ENCODE peak calls at places on chromosomes 13 and 19, in nine cellular contexts. A is RWPE1, B is astrocyte of the spinal cord, H is neural crest cell, V is GM23338, P is fibroblast of pulmonary artery, C is HCT116, F is right atrium auricular region, M is breast epithelium. D is an unnamed sample.

GRCh38 chr13:95233026-95233635 is 68.1 kb downstream of the ABCC4 start:
- DNase-seq in P (no peak), M (no peak), F (no peak), V (no peak), C (no peak), H (no peak), B (no peak), A (no peak), D (no peak)

GRCh38 chr13:92510416-92510815 is 716.2 kb upstream of the GPC6 start:
- DNase-seq in V (peak), A (peak), M (no peak), H (no peak), P (peak), C (no peak), F (no peak), B (peak), D (no peak)

GRCh38 chr19:12095111-12095790 is 30.7 kb downstream of the ZNF844 start:
- DNase-seq in F (no peak), H (no peak), M (no peak), B (no peak), P (peak), C (no peak), V (no peak), A (no peak), D (no peak)

GRCh38 chr19:16161848-16162247 is 11.5 kb downstream of the CIB3 start:
- DNase-seq in V (no peak), A (peak), F (no peak), M (no peak), H (no peak), B (peak), P (peak), C (peak), D (no peak)

GRCh38 chr19:13692096-13692495 is 72.2 kb upstream of the MRI1 start:
- DNase-seq in V (no peak), B (peak), M (no peak), P (peak), H (no peak), C (no peak), A (peak), F (no peak), D (no peak)

GRCh38 chr19:7262470-7262869 is 31.7 kb downstream of the INSR start:
- DNase-seq in V (no peak), P (no peak), F (no peak), B (no peak), C (no peak), A (no peak), M (no peak), H (no peak), D (no peak)

GRCh38 chr13:39779337-39780270 is 124.1 kb downstream of the COG6 start:
- DNase-seq in M (no peak), A (no peak), P (peak), H (no peak), F (no peak), C (no peak), B (peak), V (no peak), D (no peak)

GRCh38 chr13:21420706-21421105 is 38.4 kb downstream of the ZDHHC20 start:
- DNase-seq in M (no peak), F (no peak), H (no peak), A (no peak), C (no peak), V (no peak), B (peak), P (peak), D (no peak)

GRCh38 chr13:40624338-40624737 is 42.1 kb downstream of the FOXO1 start:
- DNase-seq in B (no peak), M (no peak), P (no peak), A (peak), V (no peak), C (no peak), H (no peak), F (no peak), D (no peak)

GRCh38 chr13:49563513-49563912 is 21.8 kb downstream of the RCBTB1 start:
- DNase-seq in B (no peak), F (no peak), V (no peak), H (no peak), C (no peak), P (peak), M (no peak), A (no peak), D (no peak)

GRCh38 chr13:107881362-107881761 is 334.0 kb downstream of the LIG4 start:
- DNase-seq in P (peak), F (no peak), M (no peak), A (no peak), V (no peak), B (no peak), C (no peak), H (no peak), D (no peak)

GRCh38 chr13:49584771-49585182 is 581 bp downstream of the RCBTB1 start:
- DNase-seq in C (no peak), B (peak), V (peak), H (no peak), A (no peak), P (no peak), F (no peak), M (no peak), D (no peak)

GRCh38 chr13:109840201-109840892 is 54.0 kb upstream of the IRS2 start:
- DNase-seq in B (peak), H (no peak), F (no peak), P (peak), V (no peak), C (peak), M (no peak), A (peak), D (no peak)

DNA sequence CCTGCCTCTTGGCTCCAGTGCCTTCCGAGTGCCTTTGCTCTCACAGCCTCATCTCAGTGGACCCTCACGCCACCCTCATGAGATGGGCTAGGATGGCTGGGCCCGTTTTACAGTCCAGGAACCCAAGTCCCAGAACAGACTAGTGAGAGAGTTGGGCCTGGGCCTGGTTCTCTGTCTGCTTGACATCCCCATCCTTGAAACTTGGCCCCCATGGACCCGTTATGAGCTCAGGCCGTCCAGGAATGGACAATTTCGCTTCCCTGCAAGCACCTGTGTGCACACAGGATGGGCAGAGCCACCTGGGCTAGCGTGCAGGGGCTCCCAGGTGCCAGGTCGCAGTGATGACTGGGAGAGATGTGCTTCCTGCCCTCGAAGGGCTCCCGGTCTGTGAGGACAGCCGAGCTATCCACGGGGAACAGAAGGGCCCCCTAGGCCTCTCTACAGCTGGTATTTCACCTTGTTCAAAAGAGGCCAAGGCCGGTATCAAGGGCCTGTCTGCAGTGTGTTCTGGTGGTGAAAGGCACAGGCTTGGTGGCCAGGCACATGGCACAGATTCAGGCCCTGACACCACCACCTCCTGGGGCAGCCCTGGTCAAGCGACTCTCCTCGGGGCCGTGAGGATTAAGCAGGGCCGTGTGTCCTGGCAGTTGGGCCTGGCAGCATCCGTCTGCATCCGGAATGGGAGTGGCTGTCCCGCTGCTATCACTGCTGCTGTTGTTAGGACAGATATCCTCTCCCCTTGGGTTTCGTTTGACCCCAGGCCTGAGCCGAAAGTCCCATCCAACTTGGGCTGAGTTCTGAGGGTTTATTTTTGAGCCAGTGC is 38.9 kb downstream of the CAPN12 start:
- DNase-seq in H (no peak), M (no peak), C (no peak), V (no peak), P (no peak), F (peak), B (no peak), A (no peak), D (no peak)
- TF ChIP-seq CTCF in H (no peak), M (no peak), C (no peak), V (no peak), P (no peak), F (no peak), B (no peak), A (no peak), D (no peak)

DNA sequence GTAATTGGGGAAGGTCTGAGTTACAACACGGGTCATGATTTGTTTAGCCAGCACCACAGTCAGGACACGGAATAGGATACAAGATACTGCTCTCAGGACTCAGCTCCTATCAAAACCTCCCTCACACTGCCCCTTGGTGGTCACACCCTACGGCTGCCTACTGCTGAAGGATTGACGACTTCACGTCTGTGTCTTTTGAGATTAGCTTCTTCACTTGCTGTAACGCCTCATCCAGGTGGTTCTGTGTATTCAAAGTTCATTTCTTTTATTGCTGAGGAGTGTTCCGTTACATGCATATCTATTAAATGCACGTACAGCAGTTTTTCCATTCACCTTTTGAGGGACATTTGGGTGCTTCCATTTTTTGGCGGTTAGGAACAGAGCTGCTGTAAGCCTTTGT is 46.3 kb downstream of the URI1 start:
- DNase-seq in V (peak), A (no peak), P (no peak), M (no peak), F (no peak), H (no peak), C (no peak), B (no peak), D (no peak)
- TF ChIP-seq CTCF in V (peak), A (no peak), P (no peak), M (no peak), F (no peak), H (no peak), C (no peak), B (no peak), D (no peak)

GRCh38 chr19:27971071-27971470 is 1241.9 kb downstream of the UQCRFS1 start:
- DNase-seq in P (peak), F (no peak), A (peak), M (no peak), B (no peak), V (peak), C (no peak), H (no peak), D (no peak)
- TF ChIP-seq CTCF in P (no peak), F (no peak), A (no peak), M (no peak), B (no peak), V (no peak), C (no peak), H (no peak), D (no peak)

DNA sequence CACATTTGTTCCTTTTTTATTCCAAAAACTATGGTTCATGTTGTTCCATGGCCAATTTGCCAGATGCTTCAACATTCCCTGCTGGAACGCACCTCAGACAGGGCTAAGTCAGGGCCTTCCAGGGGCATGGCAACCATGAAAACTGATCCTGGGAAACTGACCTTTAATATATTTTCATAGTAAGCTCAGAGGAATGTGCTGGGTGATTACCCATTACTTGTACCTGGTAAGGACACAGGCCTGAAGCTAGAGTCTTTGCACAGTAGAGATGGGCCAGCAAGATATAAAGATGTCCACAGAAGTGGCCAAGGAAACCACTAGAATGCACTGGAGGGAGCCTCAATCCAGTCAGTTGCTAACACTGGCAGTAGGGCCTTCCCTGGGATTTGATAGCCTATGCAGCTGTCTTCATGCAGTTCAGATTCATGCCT is 353.1 kb downstream of the ENOX1 start:
- DNase-seq in H (no peak), B (no peak), F (no peak), A (no peak), P (no peak), M (no peak), V (no peak), C (no peak), D (no peak)
- TF ChIP-seq CTCF in H (no peak), B (no peak), F (no peak), A (no peak), P (no peak), M (no peak), V (no peak), C (no peak), D (no peak)

GRCh38 chr13:91383836-91384235 is 14.6 kb upstream of the GPC5 start:
- DNase-seq in B (no peak), C (no peak), M (no peak), V (no peak), P (no peak), H (no peak), A (no peak), F (no peak), D (no peak)

GRCh38 chr13:91384891-91385290 is 13.5 kb upstream of the GPC5 start:
- DNase-seq in F (no peak), V (no peak), C (no peak), H (no peak), A (no peak), P (no peak), B (no peak), M (no peak), D (no peak)

DNA sequence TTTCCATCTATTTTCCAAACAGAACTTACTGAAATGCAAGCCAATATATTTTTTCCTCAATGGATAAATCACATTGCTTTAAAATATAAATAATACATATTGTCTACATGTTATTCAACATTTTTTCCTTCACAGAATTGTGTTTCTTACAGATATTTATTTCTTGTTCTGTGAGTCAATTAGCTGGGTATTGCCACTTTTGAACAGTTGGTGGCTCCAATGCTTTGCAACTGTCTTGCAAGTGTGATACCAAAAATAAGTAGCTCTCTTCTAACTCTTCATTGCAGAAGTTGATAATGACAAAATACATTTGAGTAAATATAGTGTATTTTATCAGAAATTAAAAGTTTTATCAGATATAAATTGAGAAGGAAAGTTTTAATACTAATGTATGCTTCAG is 17.1 kb upstream of the GPC5 start:
- DNase-seq in P (peak), F (no peak), A (no peak), C (no peak), H (no peak), M (no peak), B (peak), V (no peak), D (no peak)
- TF ChIP-seq CTCF in P (peak), F (no peak), A (peak), C (peak), H (peak), M (no peak), B (peak), V (peak), D (no peak)

GRCh38 chr13:44732503-44733098 is 156.5 kb upstream of the TSC22D1 start:
- DNase-seq in M (no peak), B (no peak), F (no peak), C (no peak), H (no peak), V (peak), P (peak), A (no peak), D (no peak)
- TF ChIP-seq CTCF in M (no peak), B (no peak), F (no peak), C (no peak), H (no peak), V (no peak), P (no peak), A (no peak), D (no peak)

DNA sequence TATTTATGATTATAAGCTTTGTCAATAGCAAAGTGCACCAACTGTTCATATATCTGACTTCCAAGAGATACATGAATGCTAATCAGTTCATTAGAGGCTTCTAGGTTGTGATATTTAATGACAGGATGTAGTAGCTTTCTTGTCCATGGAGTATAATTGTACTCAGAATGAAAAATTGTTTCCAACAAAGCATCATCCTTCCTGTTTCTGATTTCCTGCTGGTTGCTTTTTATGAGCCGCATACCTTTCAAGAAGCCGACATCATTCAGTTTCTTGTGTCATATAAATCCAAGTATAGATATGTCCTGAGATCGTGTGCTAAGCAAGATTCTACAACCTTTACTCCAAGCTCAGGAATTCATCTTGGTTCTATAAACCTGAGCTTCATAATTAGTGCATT is 326.6 kb downstream of the DIAPH3 start:
- DNase-seq in H (no peak), F (no peak), M (no peak), V (no peak), P (no peak), C (no peak), A (no peak), B (no peak), D (no peak)
- TF ChIP-seq CTCF in H (no peak), F (no peak), M (no peak), V (no peak), P (no peak), C (no peak), A (no peak), B (no peak), D (no peak)

D was measured in omental fat pad.